ENCODE peak calls at places on chromosomes 13 and 19, in ten cellular contexts. O is adrenal gland, F is breast epithelium, A is ovary, V is tibial nerve, P is upper lobe of left lung, J is GM12891, L is IMR-90, S is Peyer's patch, Q is A549. M is an unnamed sample.

GRCh38 chr13:112849500-112849899 is 119.5 kb upstream of the MCF2L start:
- DNase-seq in V (no peak), J (no peak), S (peak), A (no peak), P (no peak), L (peak), Q (no peak), F (no peak), O (no peak), M (no peak)

GRCh38 chr13:32530841-32531253 is 7.7 kb downstream of the N4BP2L2 start:
- DNase-seq in L (peak), Q (no peak), O (peak), A (no peak), F (no peak), J (no peak), S (no peak), V (peak), P (no peak), M (no peak)

GRCh38 chr13:93700115-93700514 is 473.5 kb downstream of the GPC6 start:
- DNase-seq in P (no peak), A (no peak), V (no peak), L (peak), F (no peak), S (no peak), Q (no peak), O (no peak), J (no peak), M (no peak)

GRCh38 chr19:7159105-7159933 is 89.8 kb downstream of the ZNF557 start:
- DNase-seq in O (peak), J (no peak), A (no peak), L (peak), Q (peak), P (no peak), V (no peak), F (no peak), S (no peak), M (peak)

GRCh38 chr19:52936958-52937334 is 13.7 kb upstream of the ZNF888 start:
- DNase-seq in F (no peak), O (no peak), J (no peak), V (no peak), Q (no peak), P (no peak), A (no peak), L (no peak), S (no peak), M (no peak)

GRCh38 chr19:39497850-39498261 is 891 bp upstream of the DLL3 start:
- DNase-seq in A (peak), V (no peak), P (peak), O (no peak), J (no peak), L (peak), F (no peak), Q (peak), S (peak), M (no peak)

GRCh38 chr13:48055712-48056111 is 18.2 kb downstream of the NUDT15 start:
- DNase-seq in P (no peak), F (no peak), Q (no peak), L (no peak), V (no peak), S (no peak), O (no peak), A (no peak), J (no peak), M (no peak)

GRCh38 chr19:53432088-53432661 is 391 bp downstream of the ZNF761 start:
- DNase-seq in Q (peak), P (peak), F (no peak), V (no peak), A (peak), L (peak), J (no peak), O (peak), S (no peak), M (peak)

GRCh38 chr13:98994080-98994479 is 16.2 kb upstream of the DOCK9 start:
- DNase-seq in A (no peak), J (no peak), F (no peak), V (no peak), L (no peak), O (no peak), S (no peak), P (no peak), Q (no peak), M (no peak)

GRCh38 chr13:50699874-50700663 is 143.4 kb downstream of the DLEU7 start:
- DNase-seq in S (no peak), L (no peak), V (no peak), Q (no peak), F (no peak), J (no peak), P (no peak), O (no peak), A (no peak), M (no peak)
- TF ChIP-seq POLR2A in S (no peak), L (no peak), V (no peak), Q (no peak), F (no peak), J (no peak), P (no peak), O (no peak), A (no peak), M (no peak)

DNA sequence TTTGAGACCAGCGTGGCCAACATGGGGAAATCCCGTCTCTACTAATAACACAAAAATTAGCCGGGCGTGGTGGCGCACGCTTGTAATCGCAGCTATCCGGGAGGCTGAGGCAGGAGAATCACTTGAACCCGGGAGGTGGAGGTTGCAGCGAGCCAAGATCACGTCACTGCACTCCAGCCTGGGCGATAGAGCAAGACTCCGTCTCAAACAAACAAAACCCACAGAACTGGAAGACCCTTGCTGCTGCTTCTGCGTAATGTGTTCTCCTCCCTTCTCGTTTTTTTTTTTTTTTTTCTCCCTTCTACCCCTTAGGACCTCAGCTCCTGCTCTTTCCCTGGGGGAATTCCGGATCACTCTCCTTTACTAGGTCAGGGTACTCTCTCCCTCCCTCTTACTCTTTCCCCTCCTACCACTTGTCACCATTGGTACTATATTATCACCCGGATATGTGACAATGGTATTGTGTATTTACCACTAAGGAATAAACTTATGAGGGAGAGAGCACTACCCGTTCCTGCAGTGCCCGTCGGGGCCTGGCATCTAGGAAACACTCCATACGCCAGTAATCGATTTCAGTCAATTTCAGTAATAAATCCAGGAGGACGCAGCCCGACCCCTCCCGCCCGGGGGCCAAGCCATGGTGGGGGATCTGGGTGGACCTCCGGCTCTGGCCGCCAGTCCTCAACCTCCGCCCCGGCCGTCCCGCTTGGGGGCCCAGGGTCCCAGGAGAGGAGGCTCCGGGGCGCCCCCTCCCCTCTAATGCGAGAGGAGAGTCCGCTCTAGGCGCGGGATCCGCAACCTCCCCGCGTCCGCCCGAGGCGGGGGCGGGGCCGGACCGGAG is 423 bp upstream of the GARRE1 start:
- DNase-seq in V (peak), S (peak), F (peak), J (peak), Q (no peak), P (peak), A (peak), O (peak), L (peak), M (peak)
- TF ChIP-seq POLR2A in V (peak), S (peak), F (peak), J (peak), Q (peak), P (peak), A (peak), O (peak), L (peak), M (peak)

GRCh38 chr19:19661675-19662251 is 1.7 kb downstream of the ATP13A1 start:
- DNase-seq in Q (no peak), O (no peak), A (peak), J (peak), F (no peak), P (no peak), S (peak), L (no peak), V (no peak), M (no peak)
- TF ChIP-seq POLR2A in Q (no peak), O (no peak), A (no peak), J (no peak), F (no peak), P (no peak), S (no peak), L (no peak), V (no peak), M (no peak)

GRCh38 chr19:10105241-10106099 is 692 bp upstream of the PPAN start:
- DNase-seq in J (no peak), V (no peak), P (no peak), S (peak), O (no peak), F (no peak), A (no peak), Q (no peak), L (no peak), M (no peak)
- TF ChIP-seq POLR2A in J (peak), V (no peak), P (no peak), S (no peak), O (no peak), F (no peak), A (no peak), Q (no peak), L (no peak), M (no peak)

DNA sequence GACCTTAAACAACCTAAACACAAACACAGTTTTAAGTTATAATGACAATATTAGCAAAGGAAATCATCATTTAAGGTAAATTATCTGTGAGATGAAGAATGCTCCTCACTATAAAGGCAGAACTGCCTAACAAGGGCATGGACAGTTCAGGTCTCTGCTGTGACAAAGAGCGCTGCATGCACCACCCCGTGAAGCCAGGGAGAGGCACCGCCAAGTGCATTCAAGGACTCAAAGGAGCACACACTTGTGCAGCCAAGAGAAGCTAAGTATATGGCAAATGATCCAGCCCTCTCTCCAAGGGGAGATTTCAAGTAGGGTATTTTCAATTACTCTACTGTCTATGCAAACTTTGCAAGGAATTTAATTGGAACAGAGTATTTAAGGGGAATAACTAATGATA is 126.0 kb downstream of the RAP2A start:
- DNase-seq in V (no peak), Q (no peak), L (no peak), A (no peak), F (no peak), S (no peak), P (no peak), O (no peak), J (no peak), M (no peak)
- TF ChIP-seq POLR2A in V (no peak), Q (no peak), L (no peak), A (no peak), F (no peak), S (no peak), P (no peak), O (no peak), J (no peak), M (no peak)

GRCh38 chr19:50203281-50204080 is at the start of gene MYH14:
- DNase-seq in O (peak), P (peak), Q (peak), L (no peak), J (no peak), A (peak), V (peak), F (peak), S (peak), M (peak)
- TF ChIP-seq POLR2A in O (no peak), P (peak), Q (peak), L (no peak), J (no peak), A (no peak), V (peak), F (peak), S (no peak), M (peak)

GRCh38 chr19:5680437-5681368 is at the start of the genes HSD11B1L and MICOS13:
- DNase-seq in Q (peak), P (peak), A (peak), F (peak), V (peak), O (peak), S (peak), L (peak), J (peak), M (peak)
- TF ChIP-seq POLR2A in Q (peak), P (peak), A (peak), F (peak), V (peak), O (peak), S (peak), L (peak), J (peak), M (peak)

GRCh38 chr19:17997969-17998826 is 9.8 kb upstream of the ARRDC2 start:
- DNase-seq in P (peak), F (no peak), L (peak), V (no peak), Q (peak), S (peak), J (no peak), A (no peak), O (no peak), M (no peak)
- TF ChIP-seq POLR2A in P (no peak), F (no peak), L (no peak), V (no peak), Q (peak), S (no peak), J (no peak), A (no peak), O (no peak), M (no peak)

M was measured in heart left ventricle.